ENCODE peak calls at places on chromosomes 11 and 22, in seven cellular contexts. B is cardiac muscle cell, P is NCI-H69, Y is posterior vena cava, R is AG09309, M is neural crest cell, D is HEK293T. O is an unnamed sample.

GRCh38 chr11:112024778-112025678 is at the start of gene DLAT:
- DNase-seq in M (peak; percentile 95), Y (peak; percentile 95), B (peak; percentile 80), P (peak; percentile 98), R (no peak), D (peak; percentile 87), O (peak; percentile 83)

GRCh38 chr11:17604201-17604912 is 57.3 kb downstream of the OTOG start:
- DNase-seq in B (no peak), D (no peak), M (no peak), Y (no peak), P (no peak), R (no peak), O (no peak)

GRCh38 chr11:100890779-100891178 is 203.7 kb downstream of the ARHGAP42 start:
- DNase-seq in B (peak; percentile 91), Y (no peak), M (no peak), R (peak; percentile 83), P (no peak), D (no peak), O (peak; percentile 91)

GRCh38 chr11:114044042-114044871 is 15.3 kb upstream of the ZBTB16 start:
- DNase-seq in B (peak; percentile 65), Y (peak; percentile 13), M (no peak), R (no peak), P (peak; percentile 67), D (peak; percentile 23), O (no peak)

GRCh38 chr11:43021466-43021865 is 290.3 kb upstream of the API5 start:
- DNase-seq in M (peak; percentile 18), D (no peak), B (no peak), P (peak; percentile 49), Y (no peak), R (no peak), O (no peak)

GRCh38 chr11:12207384-12208150 is 97.2 kb downstream of the MICAL2 start:
- DNase-seq in Y (no peak), D (no peak), R (no peak), M (no peak), P (no peak), B (peak; percentile 52), O (peak; percentile 77)

GRCh38 chr11:57348636-57349323 is 10.6 kb downstream of the P2RX3 start:
- DNase-seq in M (no peak), D (no peak), R (no peak), Y (peak; percentile 66), B (no peak), P (no peak), O (peak; percentile 40)

GRCh38 chr22:41681616-41682015 is 7.1 kb downstream of the SNU13 start:
- DNase-seq in R (no peak), B (no peak), D (no peak), P (peak; percentile 29), M (no peak), Y (peak; percentile 56), O (no peak)